ENCODE peak calls at places on chromosomes 4 and X, in five cellular contexts. V, A, L, Q and K are unnamed samples.

GRCh38 chr4:169996379-169997245 is 29.6 kb downstream of the MFAP3L start:
- DNase-seq in Q (no peak), V (no peak), A (no peak), L (no peak), K (no peak)

GRCh38 chrX:110442631-110443030 is 84.0 kb downstream of the RTL9 start:
- DNase-seq in L (no peak), V (no peak), Q (peak), A (no peak), K (peak)

GRCh38 chr4:118270492-118270891 is 82.3 kb downstream of the PRSS12 start:
- DNase-seq in A (no peak), V (no peak), Q (no peak), L (peak), K (peak)

GRCh38 chr4:185255868-185256267 is 46.5 kb downstream of the SNX25 start:
- DNase-seq in L (peak), Q (no peak), A (no peak), V (no peak), K (no peak)

GRCh38 chrX:12423346-12423745 is 285.1 kb downstream of the FRMPD4 start:
- DNase-seq in Q (no peak), V (no peak), A (no peak), L (no peak), K (no peak)

GRCh38 chrX:37926700-37927099 is 79.3 kb upstream of the DYNLT3 start:
- DNase-seq in L (no peak), V (no peak), A (no peak), Q (no peak), K (peak)

GRCh38 chrX:13266641-13267420 is 53.0 kb downstream of the ATXN3L start:
- DNase-seq in A (no peak), L (no peak), Q (no peak), V (no peak), K (no peak)

GRCh38 chr4:15521442-15522039 is 51.9 kb downstream of the CC2D2A start:
- DNase-seq in A (no peak), L (no peak), Q (no peak), V (no peak), K (no peak)

GRCh38 chr4:183249854-183250253 is 70.2 kb downstream of the CLDN22 start:
- DNase-seq in A (no peak), Q (no peak), V (no peak), L (no peak), K (no peak)

GRCh38 chr4:146834263-146835034 is 111.2 kb downstream of the TTC29 start:
- DNase-seq in V (no peak), L (no peak), A (no peak), Q (no peak), K (no peak)

GRCh38 chrX:93422693-93423092 is 250.7 kb downstream of the NAP1L3 start:
- DNase-seq in L (no peak), A (no peak), V (no peak), Q (no peak), K (peak)

GRCh38 chr4:16205298-16206164 is 20.7 kb downstream of the TAPT1 start:
- DNase-seq in L (peak), Q (no peak), A (no peak), V (no peak), K (peak)

GRCh38 chr4:145626623-145626982 is 7.4 kb downstream of the MMAA start:
- DNase-seq in L (no peak), A (no peak), V (no peak), Q (no peak), K (no peak)

GRCh38 chrX:140087865-140088264 is 122.5 kb upstream of the CXorf66 start:
- DNase-seq in A (no peak), V (no peak), L (no peak), Q (no peak), K (no peak)

GRCh38 chr4:19047481-19047880 is 1025.9 kb upstream of the LCORL start:
- DNase-seq in V (no peak), A (no peak), Q (no peak), L (no peak), K (no peak)

GRCh38 chr4:34220601-34221000 is 2023.7 kb downstream of the ARAP2 start:
- DNase-seq in V (no peak), A (no peak), Q (no peak), L (no peak), K (no peak)

GRCh38 chrX:77118686-77119085 is 328.5 kb upstream of the FGF16 start:
- DNase-seq in A (no peak), L (no peak), Q (no peak), V (no peak), K (no peak)

GRCh38 chrX:12360991-12361598 is 222.8 kb downstream of the FRMPD4 start:
- DNase-seq in A (no peak), Q (no peak), V (no peak), L (no peak), K (no peak)

GRCh38 chrX:51747671-51748070 is 4.4 kb downstream of the GSPT2 start:
- DNase-seq in A (no peak), Q (no peak), V (no peak), L (no peak), K (no peak)

GRCh38 chr4:81811562-81812293 is 340.0 kb upstream of the RASGEF1B start:
- DNase-seq in V (no peak), L (no peak), A (no peak), Q (no peak), K (no peak)

GRCh38 chrX:70134116-70134477 is 850 bp downstream of the IGBP1 start:
- DNase-seq in L (no peak), V (no peak), A (no peak), Q (no peak), K (no peak)

GRCh38 chrX:112979879-112980278 is 139.2 kb upstream of the AMOT start:
- DNase-seq in V (no peak), Q (no peak), L (no peak), A (no peak), K (no peak)

GRCh38 chr4:7763788-7764187 is 175.9 kb downstream of the AFAP1 start:
- DNase-seq in V (no peak), L (no peak), Q (no peak), A (no peak), K (no peak)

GRCh38 chrX:71282514-71283408 is 674 bp upstream of the NONO start:
- DNase-seq in V (no peak), A (no peak), L (no peak), Q (no peak), K (no peak)

GRCh38 chr4:2045518-2045951 is 13.6 kb upstream of the NAT8L start:
- DNase-seq in Q (no peak), L (no peak), A (no peak), V (no peak), K (peak)

DNA sequence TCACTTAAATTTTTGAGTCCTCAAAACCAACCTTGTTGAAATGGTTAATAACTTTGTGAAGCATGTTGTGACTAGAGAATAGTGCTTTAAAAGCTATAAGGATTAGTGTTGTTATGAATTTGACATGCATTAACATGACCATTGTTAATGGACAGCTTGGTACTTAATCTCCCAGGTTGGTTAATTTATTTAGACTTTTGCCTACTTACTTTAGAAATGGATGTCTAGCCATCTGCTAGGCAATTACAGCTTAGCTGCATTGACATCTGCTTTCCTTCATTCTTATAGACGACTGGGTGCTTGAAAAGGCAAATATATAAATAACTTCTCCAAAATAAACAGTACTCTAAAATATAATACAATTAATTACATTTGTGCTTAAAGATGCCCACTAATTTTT is 368.0 kb downstream of the CCSER1 start:
- DNase-seq in A (no peak), L (no peak), Q (no peak), V (no peak), K (no peak)
- H3K27ac ChIP-seq in A (no peak), L (no peak), Q (no peak), V (no peak), K (no peak)

GRCh38 chrX:87525771-87526229 is 8.2 kb downstream of the KLHL4 start:
- DNase-seq in L (no peak), Q (no peak), A (no peak), V (no peak), K (no peak)
- H3K27ac ChIP-seq in L (no peak), Q (no peak), A (peak), V (no peak), K (no peak)

GRCh38 chr4:66572949-66573348 is 902.7 kb upstream of the EPHA5 start:
- DNase-seq in A (no peak), L (no peak), V (no peak), Q (no peak), K (no peak)
- H3K27ac ChIP-seq in A (peak), L (no peak), V (no peak), Q (no peak), K (no peak)

GRCh38 chr4:25787891-25788331 is 74.9 kb downstream of the SEL1L3 start:
- DNase-seq in A (no peak), Q (peak), L (no peak), V (no peak), K (no peak)
- H3K27ac ChIP-seq in A (no peak), Q (peak), L (no peak), V (no peak), K (no peak)

DNA sequence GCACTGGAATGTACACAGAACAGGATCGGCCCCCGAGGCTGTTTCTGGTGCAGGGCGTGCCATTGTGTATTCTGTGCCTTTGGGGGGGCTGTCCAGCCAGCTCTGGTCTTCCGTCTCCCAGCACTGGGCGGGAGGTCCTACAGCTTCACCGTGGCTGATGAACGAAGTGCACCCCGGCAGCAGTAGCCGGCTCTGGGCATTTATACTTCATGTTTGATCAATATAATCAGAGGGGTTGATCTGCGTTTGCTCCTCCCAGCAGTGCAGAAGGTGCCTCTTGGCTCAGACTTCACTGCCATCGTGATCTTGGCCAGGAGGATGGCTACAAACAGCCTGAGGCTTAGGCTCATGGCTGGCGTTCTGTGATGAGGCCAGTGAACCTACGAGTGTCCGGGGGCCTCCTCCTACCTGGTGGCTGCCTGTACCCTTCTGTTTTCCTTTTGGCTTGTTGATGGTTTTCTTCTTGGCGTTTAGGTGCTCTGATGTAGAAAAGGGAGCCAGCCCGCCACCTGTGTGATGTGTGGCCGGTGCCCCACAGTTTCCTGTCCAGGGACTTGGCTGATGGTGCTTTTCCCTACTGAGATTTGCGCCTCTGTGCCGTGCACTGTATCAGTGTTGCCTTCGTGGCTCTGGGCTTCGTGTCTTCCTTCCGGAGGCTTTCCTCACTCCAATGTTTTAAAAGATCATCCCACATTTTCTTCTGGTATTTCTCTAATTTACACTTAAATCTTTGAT is 31.2 kb upstream of the HGFAC start:
- DNase-seq in V (peak), L (no peak), A (no peak), Q (no peak), K (no peak)
- H3K27ac ChIP-seq in V (no peak), L (no peak), A (no peak), Q (no peak), K (no peak)